ENCODE peak calls at places on chromosomes 2 and 18, in six cellular contexts. Y, X, C, N, I and Q are unnamed samples.

GRCh38 chr2:172228177-172228785 is 125.6 kb upstream of the DLX2 start:
- DNase-seq in Y (no peak), X (no peak), C (peak), N (peak), I (no peak), Q (no peak)

GRCh38 chr2:124316133-124316532 is 291.0 kb downstream of the CNTNAP5 start:
- DNase-seq in Y (no peak), X (no peak), C (no peak), N (no peak), I (no peak), Q (no peak)

GRCh38 chr2:236998250-236998649 is 87.4 kb upstream of the COPS8 start:
- DNase-seq in Y (peak), X (no peak), C (no peak), N (peak), I (no peak), Q (no peak)

GRCh38 chr2:145842002-145842401 is 1322.1 kb upstream of the ZEB2 start:
- DNase-seq in Y (no peak), X (no peak), C (no peak), N (peak), I (no peak), Q (no peak)

GRCh38 chr2:173286153-173286809 is 68.4 kb upstream of the CDCA7 start:
- DNase-seq in Y (no peak), X (no peak), C (no peak), N (no peak), I (peak), Q (no peak)

GRCh38 chr18:79227617-79228016 is 158.4 kb downstream of the ATP9B start:
- DNase-seq in Y (no peak), X (no peak), C (no peak), N (no peak), I (no peak), Q (no peak)

GRCh38 chr2:208488668-208489564 is 82.3 kb downstream of the PTH2R start:
- DNase-seq in Y (no peak), X (no peak), C (no peak), N (no peak), I (no peak), Q (no peak)

GRCh38 chr18:58536534-58537271 is 92.2 kb downstream of the ALPK2 start:
- DNase-seq in Y (no peak), X (no peak), C (no peak), N (no peak), I (no peak), Q (no peak)

GRCh38 chr2:231356474-231356849 is 39.0 kb upstream of the B3GNT7 start:
- DNase-seq in Y (no peak), X (no peak), C (no peak), N (no peak), I (no peak), Q (no peak)

GRCh38 chr18:13541621-13542519 is 184.5 kb downstream of the FAM210A start:
- DNase-seq in Y (no peak), X (peak), C (no peak), N (no peak), I (no peak), Q (no peak)

GRCh38 chr2:216603010-216603883 is 30.0 kb upstream of the IGFBP2 start:
- DNase-seq in Y (no peak), X (no peak), C (no peak), N (peak), I (no peak), Q (no peak)

GRCh38 chr2:133780997-133781513 is 212.8 kb upstream of the NCKAP5 start:
- DNase-seq in Y (no peak), X (no peak), C (no peak), N (no peak), I (no peak), Q (no peak)

GRCh38 chr2:235803028-235803427 is 309.2 kb downstream of the AGAP1 start:
- DNase-seq in Y (no peak), X (no peak), C (no peak), N (peak), I (no peak), Q (no peak)

GRCh38 chr2:176098366-176099158 is 1.0 kb upstream of the HOXD12 start:
- DNase-seq in Y (no peak), X (no peak), C (peak), N (no peak), I (no peak), Q (no peak)

GRCh38 chr18:74291771-74292540 is at the start of gene CYB5A:
- DNase-seq in Y (peak), X (peak), C (peak), N (peak), I (peak), Q (peak)

GRCh38 chr2:151973901-151974199 is 125.0 kb downstream of the CACNB4 start:
- DNase-seq in Y (peak), X (peak), C (no peak), N (peak), I (no peak), Q (no peak)

GRCh38 chr2:121006783-121007489 is 271.3 kb downstream of the GLI2 start:
- DNase-seq in Y (no peak), X (no peak), C (peak), N (no peak), I (no peak), Q (no peak)

DNA sequence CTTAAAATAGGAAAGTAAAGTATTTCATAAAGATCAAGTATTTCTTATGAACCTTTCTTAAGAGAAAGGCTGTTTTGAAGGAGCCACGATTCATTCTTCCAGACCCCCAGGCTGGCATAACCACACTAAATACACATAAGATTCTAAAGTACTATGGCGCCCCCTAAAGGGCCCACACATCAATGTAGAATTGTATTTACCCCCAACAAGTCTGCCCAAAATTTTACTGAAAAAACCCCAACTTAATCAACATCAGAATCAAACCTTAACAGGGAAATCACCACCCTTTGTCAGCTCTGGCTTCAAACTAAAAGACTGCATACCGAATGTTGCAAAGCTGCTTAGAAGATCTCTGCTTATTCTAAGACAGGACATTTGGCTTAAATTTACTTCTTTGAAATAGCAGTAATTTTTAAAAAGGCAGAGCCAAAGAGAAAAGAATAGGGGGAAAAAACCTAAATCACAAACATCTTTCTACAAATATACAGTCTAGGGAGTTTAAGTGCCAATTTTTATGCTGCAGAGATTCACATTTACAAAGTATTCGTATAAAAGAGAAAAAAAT is 20.4 kb upstream of the BCL2 start:
- DNase-seq in Y (no peak), X (no peak), C (no peak), N (peak), I (peak), Q (no peak)
- TF ChIP-seq CTCF in Y (peak), X (peak), C (no peak), N (peak), I (peak), Q (peak)

GRCh38 chr2:162317058-162317742 is 1.3 kb downstream of the IFIH1 start:
- DNase-seq in Y (no peak), X (no peak), C (no peak), N (no peak), I (no peak), Q (no peak)
- H3K4me3 ChIP-seq in Y (no peak), X (peak), C (peak), N (peak), I (peak), Q (peak)

DNA sequence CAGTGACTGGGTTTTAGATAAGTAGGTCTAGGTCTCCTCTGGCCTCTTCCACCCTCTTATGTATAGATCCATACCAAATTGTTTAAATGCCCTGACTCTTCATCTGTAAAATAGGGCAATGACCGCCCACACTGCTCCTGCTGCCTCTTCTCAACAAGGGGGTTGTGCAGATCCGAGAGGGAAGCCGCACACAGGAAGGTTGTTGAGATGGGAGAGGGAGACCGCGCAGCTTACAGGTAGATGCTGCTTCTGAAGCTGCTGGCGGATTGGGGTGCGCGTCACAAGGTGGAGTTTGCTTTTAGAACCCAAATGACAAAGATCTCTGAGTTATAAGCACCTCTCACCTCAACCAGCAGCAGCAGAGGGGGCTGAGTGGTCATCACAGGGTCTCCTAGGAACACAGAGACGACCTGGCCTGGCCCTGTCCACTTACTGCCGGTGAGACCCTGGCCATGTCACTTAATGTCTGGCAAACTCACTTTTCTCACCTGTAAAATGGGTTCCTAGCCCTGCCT is 251.4 kb downstream of the EIPR1 start:
- DNase-seq in Y (no peak), X (no peak), C (peak), N (no peak), I (no peak), Q (no peak)
- TF ChIP-seq CTCF in Y (no peak), X (no peak), C (no peak), N (no peak), I (no peak), Q (no peak)

GRCh38 chr18:28147674-28148171 is 29.2 kb downstream of the CDH2 start:
- DNase-seq in Y (no peak), X (no peak), C (no peak), N (peak), I (peak), Q (peak)
- H3K4me3 ChIP-seq in Y (no peak), X (no peak), C (no peak), N (no peak), I (no peak), Q (no peak)

GRCh38 chr2:205566556-205567061 is 115.7 kb upstream of the NRP2 start:
- DNase-seq in Y (no peak), X (no peak), C (no peak), N (peak), I (no peak), Q (no peak)

GRCh38 chr2:205557873-205558272 is 124.4 kb upstream of the NRP2 start:
- DNase-seq in Y (no peak), X (no peak), C (no peak), N (no peak), I (no peak), Q (no peak)

GRCh38 chr2:205568620-205569019 is 113.7 kb upstream of the NRP2 start:
- DNase-seq in Y (no peak), X (no peak), C (no peak), N (peak), I (no peak), Q (no peak)

GRCh38 chr2:205564761-205565160 is 117.5 kb upstream of the NRP2 start:
- DNase-seq in Y (no peak), X (no peak), C (no peak), N (no peak), I (no peak), Q (no peak)

DNA sequence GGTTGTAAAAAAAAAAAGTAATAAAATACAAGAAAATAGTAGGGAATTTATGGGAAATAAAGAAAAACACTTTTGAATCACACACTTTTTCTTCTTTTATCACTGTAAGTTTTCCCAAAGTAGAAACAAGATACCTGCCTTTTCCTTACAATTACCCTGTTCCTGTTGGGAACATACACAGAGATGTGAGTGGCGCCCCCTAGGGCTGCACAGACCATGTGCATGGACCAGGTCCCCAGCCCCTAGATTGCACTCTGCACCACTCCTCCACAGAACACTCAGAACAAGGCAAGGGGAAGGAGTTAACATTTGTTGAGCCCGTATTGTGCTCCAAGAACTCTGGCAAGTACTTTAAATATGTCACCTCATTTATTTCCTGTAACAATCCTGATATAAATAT is 118.7 kb upstream of the NRP2 start:
- DNase-seq in Y (no peak), X (no peak), C (no peak), N (no peak), I (peak), Q (no peak)
- TF ChIP-seq CTCF in Y (no peak), X (no peak), C (no peak), N (peak), I (peak), Q (peak)